ENCODE peak calls at places on chromosome 21, in five cellular contexts. E, G, B, R and W are unnamed samples.

GRCh38 chr21:32131960-32132359 is 146.9 kb downstream of the MIS18A start:
- DNase-seq in B (no peak), E (no peak), G (no peak), R (peak; percentile 61), W (no peak)

GRCh38 chr21:29660047-29660720 is 279.6 kb downstream of the GRIK1 start:
- DNase-seq in B (no peak), G (no peak), E (no peak), R (no peak), W (no peak)

GRCh38 chr21:28795251-28795650 is 197.4 kb downstream of the LTN1 start:
- DNase-seq in E (no peak), B (no peak), G (no peak), R (no peak), W (no peak)

GRCh38 chr21:37040212-37040611 is 32.7 kb downstream of the PIGP start:
- DNase-seq in G (no peak), E (no peak), R (no peak), B (no peak), W (no peak)

GRCh38 chr21:39386899-39387298 is 38.0 kb upstream of the HMGN1 start:
- DNase-seq in G (no peak), R (no peak), E (no peak), B (no peak), W (no peak)

GRCh38 chr21:25405991-25406390 is 201.3 kb downstream of the MRPL39 start:
- DNase-seq in R (no peak), B (no peak), E (no peak), G (no peak), W (no peak)

GRCh38 chr21:26055841-26056264 is 114.7 kb downstream of the APP start:
- DNase-seq in R (no peak), B (no peak), E (no peak), G (no peak), W (no peak)

GRCh38 chr21:29300547-29301138 is 1.9 kb downstream of the BACH1 start:
- DNase-seq in E (no peak), R (no peak), B (no peak), G (no peak), W (no peak)

GRCh38 chr21:22201669-22202068 is 1203.5 kb downstream of the NCAM2 start:
- DNase-seq in R (no peak), B (no peak), G (no peak), E (no peak), W (no peak)

GRCh38 chr21:36207577-36208320 is 51.1 kb downstream of the DOP1B start:
- DNase-seq in R (peak; percentile 40), G (no peak), E (no peak), B (no peak), W (no peak)

GRCh38 chr21:34344058-34344425 is 19.8 kb upstream of the KCNE2 start:
- DNase-seq in G (no peak), B (no peak), R (no peak), E (no peak), W (no peak)

GRCh38 chr21:35294231-35294898 is 245.3 kb upstream of the RUNX1 start:
- DNase-seq in B (peak; percentile 61), R (peak; percentile 1), E (peak; percentile 73), G (no peak), W (no peak)

GRCh38 chr21:27298465-27298864 is 331.6 kb upstream of the ADAMTS5 start:
- DNase-seq in G (no peak), B (no peak), R (no peak), E (no peak), W (no peak)

GRCh38 chr21:16587671-16588379 is 858.0 kb downstream of the USP25 start:
- DNase-seq in G (no peak), B (no peak), E (peak; percentile 55), R (peak; percentile 89), W (no peak)

GRCh38 chr21:26127918-26128317 is 42.7 kb downstream of the APP start:
- DNase-seq in B (no peak), G (no peak), R (peak; percentile 81), E (no peak), W (no peak)

GRCh38 chr21:36400719-36401118 is 15.5 kb downstream of the CHAF1B start:
- DNase-seq in E (peak; percentile 30), G (no peak), R (no peak), B (no peak), W (no peak)

GRCh38 chr21:28283652-28284490 is 708.8 kb downstream of the LTN1 start:
- DNase-seq in E (no peak), G (no peak), R (peak; percentile 76), B (no peak), W (no peak)

GRCh38 chr21:37983336-37984095 is 67.3 kb upstream of the KCNJ6 start:
- DNase-seq in E (no peak), G (no peak), R (no peak), B (no peak), W (no peak)

GRCh38 chr21:25845729-25846256 is 111.0 kb downstream of the GABPA start:
- DNase-seq in R (peak; percentile 29), E (no peak), G (no peak), B (no peak), W (no peak)

GRCh38 chr21:32173106-32173755 is 105.6 kb downstream of the MIS18A start:
- DNase-seq in E (no peak), B (no peak), G (no peak), R (no peak), W (no peak)

DNA sequence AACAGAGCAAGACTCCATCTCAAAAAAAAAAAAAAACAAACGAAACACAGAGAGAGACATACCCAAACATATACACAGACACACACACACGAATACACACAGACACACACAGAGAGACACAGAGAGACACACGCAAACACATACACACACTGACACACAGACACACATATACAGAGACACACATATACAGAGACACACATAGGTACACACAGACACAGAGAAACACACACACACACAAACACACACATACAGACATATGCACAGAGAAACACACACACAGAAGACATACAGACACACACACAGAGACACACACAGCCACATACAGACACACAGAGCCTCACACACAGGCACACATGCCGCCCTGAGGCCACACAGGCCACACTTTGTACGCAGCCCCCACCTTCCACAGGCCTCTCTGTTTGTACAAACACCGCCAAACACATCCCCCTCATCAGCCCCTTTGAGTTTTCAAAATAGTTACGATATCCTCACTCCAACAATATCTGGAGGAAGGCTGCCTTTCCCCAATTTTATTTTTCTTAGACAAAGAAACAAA is 57.5 kb upstream of the ABCG1 start:
- DNase-seq in R (no peak), E (no peak), B (no peak), G (no peak), W (no peak)
- H3K27ac ChIP-seq in R (no peak overlapping the region), E (no peak overlapping the region), B (no peak overlapping the region), G (no peak overlapping the region), W (no peak overlapping the region)

GRCh38 chr21:45167796-45168222 is 93.4 kb downstream of the ADARB1 start:
- DNase-seq in B (no peak), R (peak; percentile 72), E (no peak), G (no peak), W (no peak)

GRCh38 chr21:45164838-45165237 is 90.5 kb downstream of the ADARB1 start:
- DNase-seq in G (no peak), R (no peak), B (no peak), E (no peak), W (peak; percentile 64)

GRCh38 chr21:45168522-45168921 is 94.1 kb downstream of the ADARB1 start:
- DNase-seq in R (no peak), G (no peak), B (no peak), E (no peak), W (no peak)

GRCh38 chr21:45169001-45169400 is 94.6 kb downstream of the ADARB1 start:
- DNase-seq in B (no peak), E (no peak), G (no peak), R (no peak), W (peak; percentile 87)

GRCh38 chr21:45166931-45167330 is 92.6 kb downstream of the ADARB1 start:
- DNase-seq in B (no peak), G (no peak), R (no peak), E (peak; percentile 10), W (no peak)
- H3K4me1 ChIP-seq in B (no peaks in the 10 kb centered on the region), G (peaks cover 43% of the 10 kb centered on the region), R (peaks cover 16% of the 10 kb centered on the region), E (no peaks in the 10 kb centered on the region), W (peaks cover 27% of the 10 kb centered on the region)

GRCh38 chr21:43808367-43808766 is 19.0 kb downstream of the RRP1 start:
- DNase-seq in R (no peak), B (no peak), G (no peak), E (no peak), W (no peak)
- H3K27ac ChIP-seq in R (no peak overlapping the region), B (no peak overlapping the region), G (no peak overlapping the region), E (no peak overlapping the region), W (no peak overlapping the region)

GRCh38 chr21:46357335-46357604 is 33.3 kb downstream of the PCNT start:
- DNase-seq in B (no peak), G (no peak), E (no peak), R (no peak), W (no peak)

GRCh38 chr21:46357684-46358425 is 33.9 kb downstream of the PCNT start:
- DNase-seq in G (no peak), B (no peak), R (no peak), E (no peak), W (no peak)

GRCh38 chr21:46356005-46356338 is 32.0 kb downstream of the PCNT start:
- DNase-seq in E (no peak), G (no peak), B (no peak), R (no peak), W (no peak)

GRCh38 chr21:46355161-46356004 is 31.4 kb downstream of the PCNT start:
- DNase-seq in E (no peak), G (no peak), R (no peak), B (no peak), W (no peak)

GRCh38 chr21:46356494-46357334 is 32.8 kb downstream of the PCNT start:
- DNase-seq in B (no peak), R (no peak), E (no peak), G (no peak), W (no peak)
- H3K4me1 ChIP-seq in B (no peaks in the 10 kb centered on the region), R (no peaks in the 10 kb centered on the region), E (no peaks in the 10 kb centered on the region), G (no peaks in the 10 kb centered on the region), W (no peaks in the 10 kb centered on the region)